ENCODE peak calls at places on chromosome 13, in seven cellular contexts. One of them, this sample, is unnamed.

GRCh38 chr13:51370116-51370515 is 30.6 kb downstream of the SERPINE3 start:
- DNase-seq in activated CD4-positive, CD25-positive, alpha-beta regulatory T cell treated with anti-CD3 and anti-CD28 coated beads, Interleukin-2, amount 50 U/mL, for 16 hours: no peak
- DNase-seq in stimulated activated naive CD4-positive, alpha-beta T cell: no peak
- DNase-seq in omental fat pad: no peak
- DNase-seq in EH: peak; percentile 52
- DNase-seq in memory B cell: no peak
- DNase-seq in K562: no peak
- DNase-seq in this sample: no peak

GRCh38 chr13:41196620-41197019 is 2.3 kb upstream of the KBTBD7 start:
- DNase-seq in stimulated activated naive CD4-positive, alpha-beta T cell: no peak
- DNase-seq in EH: peak; percentile 46
- DNase-seq in memory B cell: no peak
- DNase-seq in activated CD4-positive, CD25-positive, alpha-beta regulatory T cell treated with anti-CD3 and anti-CD28 coated beads, Interleukin-2, amount 50 U/mL, for 16 hours: no peak
- DNase-seq in K562: no peak
- DNase-seq in omental fat pad: no peak
- DNase-seq in this sample: no peak

GRCh38 chr13:40060318-40061007 is 405.0 kb downstream of the COG6 start:
- DNase-seq in activated CD4-positive, CD25-positive, alpha-beta regulatory T cell treated with anti-CD3 and anti-CD28 coated beads, Interleukin-2, amount 50 U/mL, for 16 hours: no peak
- DNase-seq in memory B cell: no peak
- DNase-seq in EH: peak; percentile 60
- DNase-seq in stimulated activated naive CD4-positive, alpha-beta T cell: no peak
- DNase-seq in K562: no peak
- DNase-seq in omental fat pad: peak; percentile 31
- DNase-seq in this sample: no peak

GRCh38 chr13:28401303-28402056 is 93.4 kb downstream of the FLT1 start:
- DNase-seq in activated CD4-positive, CD25-positive, alpha-beta regulatory T cell treated with anti-CD3 and anti-CD28 coated beads, Interleukin-2, amount 50 U/mL, for 16 hours: no peak
- DNase-seq in omental fat pad: no peak
- DNase-seq in memory B cell: no peak
- DNase-seq in stimulated activated naive CD4-positive, alpha-beta T cell: no peak
- DNase-seq in EH: peak; percentile 96
- DNase-seq in K562: no peak
- DNase-seq in this sample: no peak

GRCh38 chr13:98773053-98773452 is 20.6 kb upstream of the SLC15A1 start:
- DNase-seq in activated CD4-positive, CD25-positive, alpha-beta regulatory T cell treated with anti-CD3 and anti-CD28 coated beads, Interleukin-2, amount 50 U/mL, for 16 hours: no peak
- DNase-seq in EH: no peak
- DNase-seq in memory B cell: no peak
- DNase-seq in stimulated activated naive CD4-positive, alpha-beta T cell: no peak
- DNase-seq in omental fat pad: no peak
- DNase-seq in K562: no peak
- DNase-seq in this sample: no peak

GRCh38 chr13:88051746-88052482 is 380.7 kb downstream of the SLITRK5 start:
- DNase-seq in K562: no peak
- DNase-seq in activated CD4-positive, CD25-positive, alpha-beta regulatory T cell treated with anti-CD3 and anti-CD28 coated beads, Interleukin-2, amount 50 U/mL, for 16 hours: no peak
- DNase-seq in stimulated activated naive CD4-positive, alpha-beta T cell: no peak
- DNase-seq in EH: no peak
- DNase-seq in omental fat pad: no peak
- DNase-seq in memory B cell: no peak
- DNase-seq in this sample: no peak

GRCh38 chr13:18992791-18993190 is 188.8 kb downstream of the TUBA3C start:
- DNase-seq in activated CD4-positive, CD25-positive, alpha-beta regulatory T cell treated with anti-CD3 and anti-CD28 coated beads, Interleukin-2, amount 50 U/mL, for 16 hours: no peak
- DNase-seq in memory B cell: no peak
- DNase-seq in omental fat pad: no peak
- DNase-seq in stimulated activated naive CD4-positive, alpha-beta T cell: no peak
- DNase-seq in K562: no peak
- DNase-seq in EH: no peak
- DNase-seq in this sample: no peak

GRCh38 chr13:102690883-102691282 is 4.0 kb downstream of the METTL21C start:
- DNase-seq in K562: no peak
- DNase-seq in memory B cell: no peak
- DNase-seq in omental fat pad: no peak
- DNase-seq in activated CD4-positive, CD25-positive, alpha-beta regulatory T cell treated with anti-CD3 and anti-CD28 coated beads, Interleukin-2, amount 50 U/mL, for 16 hours: no peak
- DNase-seq in stimulated activated naive CD4-positive, alpha-beta T cell: no peak
- DNase-seq in EH: no peak
- DNase-seq in this sample: no peak

GRCh38 chr13:45773236-45773635 is 71.1 kb downstream of the CBY2 start:
- DNase-seq in activated CD4-positive, CD25-positive, alpha-beta regulatory T cell treated with anti-CD3 and anti-CD28 coated beads, Interleukin-2, amount 50 U/mL, for 16 hours: no peak
- DNase-seq in K562: no peak
- DNase-seq in memory B cell: no peak
- DNase-seq in stimulated activated naive CD4-positive, alpha-beta T cell: no peak
- DNase-seq in EH: peak; percentile 68
- DNase-seq in omental fat pad: no peak
- DNase-seq in this sample: no peak

GRCh38 chr13:38167164-38167822 is 182.4 kb upstream of the UFM1 start:
- DNase-seq in memory B cell: no peak
- DNase-seq in omental fat pad: no peak
- DNase-seq in stimulated activated naive CD4-positive, alpha-beta T cell: no peak
- DNase-seq in K562: no peak
- DNase-seq in activated CD4-positive, CD25-positive, alpha-beta regulatory T cell treated with anti-CD3 and anti-CD28 coated beads, Interleukin-2, amount 50 U/mL, for 16 hours: no peak
- DNase-seq in EH: no peak
- DNase-seq in this sample: no peak

GRCh38 chr13:50387124-50387581 is 371.9 kb downstream of the KCNRG start:
- DNase-seq in K562: peak; percentile 23
- DNase-seq in omental fat pad: no peak
- DNase-seq in stimulated activated naive CD4-positive, alpha-beta T cell: no peak
- DNase-seq in activated CD4-positive, CD25-positive, alpha-beta regulatory T cell treated with anti-CD3 and anti-CD28 coated beads, Interleukin-2, amount 50 U/mL, for 16 hours: no peak
- DNase-seq in EH: peak; percentile 10
- DNase-seq in memory B cell: no peak
- DNase-seq in this sample: no peak

GRCh38 chr13:104553156-104553555 is 1486.9 kb upstream of the SLC10A2 start:
- DNase-seq in K562: no peak
- DNase-seq in memory B cell: no peak
- DNase-seq in activated CD4-positive, CD25-positive, alpha-beta regulatory T cell treated with anti-CD3 and anti-CD28 coated beads, Interleukin-2, amount 50 U/mL, for 16 hours: no peak
- DNase-seq in stimulated activated naive CD4-positive, alpha-beta T cell: no peak
- DNase-seq in omental fat pad: no peak
- DNase-seq in EH: no peak
- DNase-seq in this sample: no peak

GRCh38 chr13:97319088-97319487 is 97.0 kb downstream of the MBNL2 start:
- DNase-seq in omental fat pad: no peak
- DNase-seq in memory B cell: no peak
- DNase-seq in stimulated activated naive CD4-positive, alpha-beta T cell: no peak
- DNase-seq in K562: no peak
- DNase-seq in EH: no peak
- DNase-seq in activated CD4-positive, CD25-positive, alpha-beta regulatory T cell treated with anti-CD3 and anti-CD28 coated beads, Interleukin-2, amount 50 U/mL, for 16 hours: no peak
- DNase-seq in this sample: no peak

GRCh38 chr13:93847162-93847561 is 620.6 kb downstream of the GPC6 start:
- DNase-seq in K562: no peak
- DNase-seq in activated CD4-positive, CD25-positive, alpha-beta regulatory T cell treated with anti-CD3 and anti-CD28 coated beads, Interleukin-2, amount 50 U/mL, for 16 hours: no peak
- DNase-seq in EH: peak; percentile 42
- DNase-seq in stimulated activated naive CD4-positive, alpha-beta T cell: no peak
- DNase-seq in omental fat pad: no peak
- DNase-seq in memory B cell: no peak
- DNase-seq in this sample: no peak

GRCh38 chr13:109481046-109481445 is 305.3 kb downstream of the IRS2 start:
- DNase-seq in EH: no peak
- DNase-seq in activated CD4-positive, CD25-positive, alpha-beta regulatory T cell treated with anti-CD3 and anti-CD28 coated beads, Interleukin-2, amount 50 U/mL, for 16 hours: no peak
- DNase-seq in stimulated activated naive CD4-positive, alpha-beta T cell: no peak
- DNase-seq in omental fat pad: no peak
- DNase-seq in memory B cell: no peak
- DNase-seq in K562: no peak
- DNase-seq in this sample: no peak

GRCh38 chr13:73778242-73778864 is 355.9 kb downstream of the KLF12 start:
- DNase-seq in omental fat pad: no peak
- DNase-seq in stimulated activated naive CD4-positive, alpha-beta T cell: no peak
- DNase-seq in K562: no peak
- DNase-seq in activated CD4-positive, CD25-positive, alpha-beta regulatory T cell treated with anti-CD3 and anti-CD28 coated beads, Interleukin-2, amount 50 U/mL, for 16 hours: no peak
- DNase-seq in EH: no peak
- DNase-seq in memory B cell: no peak
- DNase-seq in this sample: no peak

GRCh38 chr13:104086759-104087158 is 1020.5 kb upstream of the SLC10A2 start:
- DNase-seq in EH: no peak
- DNase-seq in omental fat pad: no peak
- DNase-seq in memory B cell: no peak
- DNase-seq in activated CD4-positive, CD25-positive, alpha-beta regulatory T cell treated with anti-CD3 and anti-CD28 coated beads, Interleukin-2, amount 50 U/mL, for 16 hours: no peak
- DNase-seq in K562: no peak
- DNase-seq in stimulated activated naive CD4-positive, alpha-beta T cell: no peak
- DNase-seq in this sample: no peak

GRCh38 chr13:71339736-71340135 is 527.3 kb downstream of the DACH1 start:
- DNase-seq in omental fat pad: no peak
- DNase-seq in memory B cell: no peak
- DNase-seq in EH: no peak
- DNase-seq in stimulated activated naive CD4-positive, alpha-beta T cell: no peak
- DNase-seq in activated CD4-positive, CD25-positive, alpha-beta regulatory T cell treated with anti-CD3 and anti-CD28 coated beads, Interleukin-2, amount 50 U/mL, for 16 hours: no peak
- DNase-seq in K562: no peak
- DNase-seq in this sample: no peak

GRCh38 chr13:86731987-86732386 is 932.8 kb upstream of the SLITRK6 start:
- DNase-seq in memory B cell: no peak
- DNase-seq in activated CD4-positive, CD25-positive, alpha-beta regulatory T cell treated with anti-CD3 and anti-CD28 coated beads, Interleukin-2, amount 50 U/mL, for 16 hours: no peak
- DNase-seq in omental fat pad: no peak
- DNase-seq in stimulated activated naive CD4-positive, alpha-beta T cell: no peak
- DNase-seq in EH: no peak
- DNase-seq in K562: no peak
- DNase-seq in this sample: no peak

GRCh38 chr13:76620036-76620435 is 266.2 kb downstream of the KCTD12 start:
- DNase-seq in EH: no peak
- DNase-seq in stimulated activated naive CD4-positive, alpha-beta T cell: no peak
- DNase-seq in memory B cell: no peak
- DNase-seq in K562: no peak
- DNase-seq in activated CD4-positive, CD25-positive, alpha-beta regulatory T cell treated with anti-CD3 and anti-CD28 coated beads, Interleukin-2, amount 50 U/mL, for 16 hours: no peak
- DNase-seq in omental fat pad: no peak
- DNase-seq in this sample: no peak

This sample was measured in CD4-positive, alpha-beta memory T cell.